ENCODE peak calls at places on chromosomes 5 and 9, in seven cellular contexts. L is H7, D is neuronal stem cell, C is psoas muscle, S is AG09309, T is fibroblast of pulmonary artery, J is astrocyte of the spinal cord. P is an unnamed sample.

GRCh38 chr5:180113660-180114303 is 42.2 kb upstream of the RNF130 start:
- DNase-seq in C (no peak), L (peak), S (no peak), D (no peak), J (no peak), T (no peak), P (no peak)

GRCh38 chr9:73780916-73781315 is 629.3 kb downstream of the ANXA1 start:
- DNase-seq in T (peak), C (no peak), L (no peak), D (no peak), J (peak), S (no peak), P (peak)

GRCh38 chr5:133307275-133307674 is 255.5 kb downstream of the HSPA4 start:
- DNase-seq in T (no peak), L (no peak), J (no peak), C (no peak), D (no peak), S (no peak), P (no peak)

GRCh38 chr5:105956456-105957177 is 1714.1 kb downstream of the EFNA5 start:
- DNase-seq in S (no peak), C (no peak), J (peak), L (no peak), T (peak), D (no peak), P (peak)

GRCh38 chr5:40679998-40680681 is 425 bp downstream of the PTGER4 start:
- DNase-seq in T (no peak), J (no peak), L (peak), S (no peak), D (no peak), C (no peak), P (no peak)

GRCh38 chr9:107190031-107190935 is 92.8 kb upstream of the RAD23B start:
- DNase-seq in D (no peak), T (peak), S (no peak), J (peak), C (no peak), L (no peak), P (peak)

GRCh38 chr9:74721696-74722660 is 165.7 kb downstream of the TRPM6 start:
- DNase-seq in J (no peak), L (no peak), C (no peak), T (no peak), S (no peak), D (no peak), P (no peak)

GRCh38 chr5:129063483-129064136 is 30.9 kb upstream of the ISOC1 start:
- DNase-seq in T (peak), J (peak), D (no peak), C (no peak), S (no peak), L (no peak), P (peak)

GRCh38 chr5:172798422-172799215 is 27.6 kb upstream of the DUSP1 start:
- DNase-seq in L (no peak), T (peak), D (no peak), C (peak), J (peak), S (peak), P (peak)

GRCh38 chr9:135879619-135880018 is 27.7 kb downstream of the CAMSAP1 start:
- DNase-seq in J (no peak), T (no peak), S (no peak), L (no peak), D (no peak), C (no peak), P (no peak)

GRCh38 chr9:132006657-132007370 is 72.9 kb downstream of the MED27 start:
- DNase-seq in C (no peak), S (no peak), T (peak), J (peak), D (no peak), L (no peak), P (peak)

GRCh38 chr5:116382025-116382873 is 192.4 kb downstream of the SEMA6A start:
- DNase-seq in C (no peak), L (no peak), J (no peak), D (no peak), S (no peak), T (no peak), P (no peak)
- H3K4me3 ChIP-seq in C (no peak), L (no peak), J (no peak), D (no peak), S (no peak), T (no peak), P (no peak)

GRCh38 chr5:61318374-61318773 is 13.7 kb upstream of the ZSWIM6 start:
- DNase-seq in D (no peak), S (no peak), J (no peak), L (no peak), T (no peak), C (no peak), P (no peak)

GRCh38 chr5:61320860-61321259 is 11.2 kb upstream of the ZSWIM6 start:
- DNase-seq in C (no peak), L (no peak), J (no peak), D (no peak), T (no peak), S (no peak), P (no peak)

GRCh38 chr5:61322738-61323429 is 9.2 kb upstream of the ZSWIM6 start:
- DNase-seq in S (no peak), C (no peak), J (no peak), L (no peak), T (peak), D (no peak), P (peak)

GRCh38 chr5:61321650-61322049 is 10.4 kb upstream of the ZSWIM6 start:
- DNase-seq in D (no peak), C (no peak), T (no peak), L (no peak), J (no peak), S (no peak), P (no peak)

GRCh38 chr5:61319388-61320146 is 12.5 kb upstream of the ZSWIM6 start:
- DNase-seq in C (no peak), T (peak), S (no peak), L (peak), D (peak), J (no peak), P (peak)
- H3K4me3 ChIP-seq in C (no peak), T (no peak), S (no peak), L (no peak), D (no peak), J (no peak), P (no peak)

DNA sequence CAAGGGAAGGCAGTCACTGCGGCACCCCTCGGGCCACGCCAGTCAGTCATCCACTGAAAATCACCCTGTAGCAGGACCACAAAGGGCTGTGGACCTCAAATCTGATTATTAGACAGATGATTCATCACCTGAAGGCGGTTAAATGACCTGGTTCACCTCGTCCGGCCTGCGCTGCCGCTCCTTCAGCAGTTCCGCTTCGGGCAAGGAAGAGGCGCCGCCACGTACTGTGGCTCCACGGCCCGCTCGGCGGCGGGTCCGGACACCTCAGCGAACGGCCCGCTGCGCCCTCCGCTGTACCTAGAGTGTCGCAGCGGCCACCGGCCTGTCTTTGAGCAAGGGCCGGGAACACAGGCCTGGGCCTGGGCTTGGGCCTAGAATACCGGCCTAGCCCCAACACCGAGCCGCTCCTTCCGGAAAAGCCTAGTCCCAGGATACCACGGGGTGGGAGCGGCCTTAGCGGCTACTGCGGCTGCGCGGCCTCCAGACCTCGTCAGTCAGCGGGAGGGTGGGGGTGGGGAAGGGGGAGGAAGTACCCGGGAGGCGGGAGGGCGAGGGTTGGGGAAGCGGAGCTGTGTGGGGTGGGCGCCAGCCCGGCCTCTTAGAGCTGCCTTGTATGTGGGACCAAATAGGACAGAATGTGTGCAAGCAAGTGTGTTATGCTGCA is at the start of gene KLHL9:
- DNase-seq in S (peak), T (peak), L (peak), D (peak), C (peak), J (peak), P (peak)
- H3K4me3 ChIP-seq in S (peak), T (peak), L (peak), D (peak), C (peak), J (peak), P (peak)

GRCh38 chr5:113371788-113372196 is 63.0 kb downstream of the TSSK1B start:
- DNase-seq in C (no peak), J (no peak), L (no peak), S (no peak), T (peak), D (no peak), P (peak)
- H3K4me3 ChIP-seq in C (no peak), J (no peak), L (no peak), S (no peak), T (no peak), D (no peak), P (no peak)

DNA sequence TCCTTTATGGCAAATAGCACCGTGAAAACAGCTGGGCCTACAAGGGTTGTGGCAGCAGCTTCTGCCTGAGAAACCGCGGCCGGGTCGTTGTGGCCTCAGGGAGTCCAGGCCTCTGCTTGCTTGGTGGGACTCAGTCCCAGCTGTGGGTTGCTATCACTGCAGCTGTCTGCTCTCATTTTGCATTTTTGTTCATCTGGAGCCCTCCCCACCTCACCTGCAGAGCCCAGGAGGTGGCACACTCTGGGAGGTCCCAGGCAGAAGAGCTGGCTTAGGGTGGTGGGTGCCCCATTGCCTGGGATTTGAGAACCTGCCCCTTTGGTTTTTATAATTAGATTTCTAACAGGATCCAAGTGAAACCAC is 138.4 kb downstream of the GADD45G start:
- DNase-seq in T (no peak), L (no peak), C (no peak), J (no peak), S (no peak), D (no peak), P (no peak)
- H3K4me3 ChIP-seq in T (no peak), L (no peak), C (no peak), J (no peak), S (no peak), D (no peak), P (no peak)

GRCh38 chr9:124780060-124780756 is 3.3 kb downstream of the OLFML2A start:
- DNase-seq in J (no peak), C (no peak), T (no peak), S (no peak), L (peak), D (no peak), P (no peak)
- H3K4me3 ChIP-seq in J (no peak), C (no peak), T (no peak), S (no peak), L (no peak), D (no peak), P (no peak)

GRCh38 chr9:121302341-121302740 is 34.4 kb downstream of the GSN start:
- DNase-seq in J (no peak), T (no peak), L (no peak), C (no peak), D (no peak), S (no peak), P (no peak)

GRCh38 chr9:121300283-121301119 is 32.5 kb downstream of the GSN start:
- DNase-seq in S (no peak), C (no peak), D (no peak), T (no peak), L (no peak), J (no peak), P (no peak)

GRCh38 chr9:121303456-121304451 is 35.8 kb downstream of the GSN start:
- DNase-seq in J (no peak), L (no peak), S (no peak), T (no peak), C (no peak), D (no peak), P (no peak)

GRCh38 chr9:121302786-121303185 is 34.8 kb downstream of the GSN start:
- DNase-seq in T (no peak), J (no peak), S (no peak), L (no peak), D (no peak), C (no peak), P (no peak)

GRCh38 chr9:121301881-121302286 is 33.9 kb downstream of the GSN start:
- DNase-seq in L (no peak), D (no peak), T (no peak), C (no peak), J (no peak), S (no peak), P (no peak)
- H3K4me3 ChIP-seq in L (no peak), D (no peak), T (no peak), C (peak), J (no peak), S (no peak), P (no peak)

GRCh38 chr5:141313711-141314110 is 6.9 kb downstream of the TAF7 start:
- DNase-seq in D (no peak), C (no peak), S (no peak), J (no peak), T (no peak), L (no peak), P (no peak)

GRCh38 chr5:141319699-141320098 is 885 bp downstream of the TAF7 start:
- DNase-seq in C (no peak), T (no peak), D (no peak), S (no peak), J (no peak), L (no peak), P (no peak)

GRCh38 chr5:141320225-141321169 is at the start of gene TAF7:
- DNase-seq in T (peak), D (peak), J (peak), S (peak), C (peak), L (peak), P (peak)

GRCh38 chr5:141322261-141322660 is 1.7 kb upstream of the TAF7 start:
- DNase-seq in J (no peak), T (no peak), C (no peak), D (no peak), L (no peak), S (no peak), P (no peak)

GRCh38 chr5:141319202-141319601 is 1.4 kb downstream of the TAF7 start:
- DNase-seq in T (no peak), S (no peak), L (no peak), C (no peak), J (no peak), D (no peak), P (no peak)
- H3K4me3 ChIP-seq in T (peak), S (no peak), L (no peak), C (peak), J (no peak), D (peak), P (no peak)

P was measured in fibroblast of lung.